ENCODE peak calls at places on chromosomes 3 and 15, in four cellular contexts. K is anterior cingulate cortex; C is hypothalamus; J is activated naive CD8-positive, alpha-beta T cell treated with anti-CD3 and anti-CD28 coated beads for 36 hours. P is an unnamed sample.
A peak's percentile ranks its signal among the peaks of the same experiment; 100 is the strongest.

GRCh38 chr3:179464296-179465092 is 13.2 kb upstream of the GNB4 start:
- DNase-seq in C (no peak), J (peak; percentile 17), K (no peak), P (no peak)

GRCh38 chr3:11282250-11283125 is 10.3 kb downstream of the ATG7 start:
- DNase-seq in C (peak; percentile 59), J (no peak), K (peak; percentile 86), P (peak; percentile 86)

GRCh38 chr3:28745904-28746617 is 397.4 kb upstream of the AZI2 start:
- DNase-seq in C (no peak), K (no peak), J (no peak), P (no peak)

GRCh38 chr3:186509423-186509822 is 34.8 kb downstream of the CRYGS start:
- DNase-seq in C (no peak), J (no peak), K (no peak), P (no peak)

GRCh38 chr3:48564022-48564421 is 441 bp upstream of the UCN2 start:
- DNase-seq in J (no peak), C (peak; percentile 43), K (peak; percentile 71), P (peak; percentile 10)

GRCh38 chr15:64816452-64816851 is 9.0 kb downstream of the PIF1 start:
- DNase-seq in C (no peak), K (no peak), J (no peak), P (no peak)

GRCh38 chr3:52439426-52440248 is 5.3 kb downstream of the SEMA3G start:
- DNase-seq in J (no peak), C (no peak), K (no peak), P (no peak)

GRCh38 chr3:125478321-125478720 is 41.7 kb downstream of the SNX4 start:
- DNase-seq in C (no peak), K (no peak), J (no peak), P (no peak)

GRCh38 chr15:36953346-36953745 is 147.0 kb downstream of the MEIS2 start:
- DNase-seq in J (no peak), C (no peak), K (no peak), P (no peak)

GRCh38 chr3:134929976-134930375 is 134.9 kb downstream of the EPHB1 start:
- DNase-seq in J (no peak), K (no peak), C (no peak), P (no peak)

GRCh38 chr15:25385986-25386385 is 52.8 kb downstream of the UBE3A start:
- DNase-seq in C (no peak), K (no peak), J (no peak), P (no peak)

GRCh38 chr3:159732172-159733111 is 256.2 kb upstream of the IL12A start:
- DNase-seq in K (no peak), J (no peak), C (no peak), P (no peak)

GRCh38 chr3:128076783-128077624 is 24.8 kb downstream of the SEC61A1 start:
- DNase-seq in C (peak; percentile 59), J (peak; percentile 51), K (peak; percentile 70), P (peak; percentile 38)

GRCh38 chr3:193515884-193516438 is 38.7 kb downstream of the ATP13A4 start:
- DNase-seq in C (no peak), K (no peak), J (no peak), P (no peak)

GRCh38 chr3:135766113-135766512 is 199.4 kb upstream of the PPP2R3A start:
- DNase-seq in K (no peak), J (no peak), C (no peak), P (no peak)

GRCh38 chr3:67647390-67647878 is 7.0 kb downstream of the SUCLG2 start:
- DNase-seq in J (no peak), K (no peak), C (no peak), P (no peak)

GRCh38 chr15:69508659-69509058 is 56.0 kb downstream of the RPLP1 start:
- DNase-seq in K (no peak), C (no peak), J (no peak), P (no peak)

GRCh38 chr15:60510006-60510405 is 31.1 kb upstream of the ICE2 start:
- DNase-seq in C (no peak), J (no peak), K (no peak), P (no peak)

GRCh38 chr3:36124118-36124796 is 256.0 kb upstream of the STAC start:
- DNase-seq in J (no peak), K (no peak), C (no peak), P (no peak)